ENCODE peak calls at places on chromosomes 5 and 9, in four cellular contexts. One of them, this sample, is unnamed.

GRCh38 chr9:107246259-107247254 is 36.5 kb upstream of the RAD23B start:
- DNase-seq in NCI-H1417: no peak
- DNase-seq in stimulated activated CD4-positive, alpha-beta T cell treated with anti-CD3 and anti-CD28 coated beads, Interleukin-12 subunit alpha, Interleukin-12 subunit beta, amount 100 ng/mL, for 24 hours: no peak
- DNase-seq in activated CD4-positive, alpha-beta T cell treated with anti-CD3 and anti-CD28 coated beads, Interleukin-2, amount 50 U/mL, for 24 hours: no peak
- DNase-seq in this sample: peak; percentile 26

GRCh38 chr5:118195215-118195614 is 793.1 kb downstream of the DTWD2 start:
- DNase-seq in NCI-H1417: no peak
- DNase-seq in stimulated activated CD4-positive, alpha-beta T cell treated with anti-CD3 and anti-CD28 coated beads, Interleukin-12 subunit alpha, Interleukin-12 subunit beta, amount 100 ng/mL, for 24 hours: no peak
- DNase-seq in activated CD4-positive, alpha-beta T cell treated with anti-CD3 and anti-CD28 coated beads, Interleukin-2, amount 50 U/mL, for 24 hours: no peak
- DNase-seq in this sample: no peak

GRCh38 chr5:54867310-54867944 is 118.0 kb downstream of the ESM1 start:
- DNase-seq in stimulated activated CD4-positive, alpha-beta T cell treated with anti-CD3 and anti-CD28 coated beads, Interleukin-12 subunit alpha, Interleukin-12 subunit beta, amount 100 ng/mL, for 24 hours: no peak
- DNase-seq in activated CD4-positive, alpha-beta T cell treated with anti-CD3 and anti-CD28 coated beads, Interleukin-2, amount 50 U/mL, for 24 hours: no peak
- DNase-seq in NCI-H1417: peak; percentile 66
- DNase-seq in this sample: peak; percentile 29

GRCh38 chr5:8445139-8445538 is 576.2 kb downstream of the MTRR start:
- DNase-seq in activated CD4-positive, alpha-beta T cell treated with anti-CD3 and anti-CD28 coated beads, Interleukin-2, amount 50 U/mL, for 24 hours: no peak
- DNase-seq in stimulated activated CD4-positive, alpha-beta T cell treated with anti-CD3 and anti-CD28 coated beads, Interleukin-12 subunit alpha, Interleukin-12 subunit beta, amount 100 ng/mL, for 24 hours: no peak
- DNase-seq in NCI-H1417: no peak
- DNase-seq in this sample: no peak

GRCh38 chr5:157471709-157472108 is 11.7 kb downstream of the NIPAL4 start:
- DNase-seq in activated CD4-positive, alpha-beta T cell treated with anti-CD3 and anti-CD28 coated beads, Interleukin-2, amount 50 U/mL, for 24 hours: no peak
- DNase-seq in NCI-H1417: peak; percentile 5
- DNase-seq in stimulated activated CD4-positive, alpha-beta T cell treated with anti-CD3 and anti-CD28 coated beads, Interleukin-12 subunit alpha, Interleukin-12 subunit beta, amount 100 ng/mL, for 24 hours: no peak
- DNase-seq in this sample: no peak

GRCh38 chr9:91146391-91147019 is 215.2 kb downstream of the AUH start:
- DNase-seq in stimulated activated CD4-positive, alpha-beta T cell treated with anti-CD3 and anti-CD28 coated beads, Interleukin-12 subunit alpha, Interleukin-12 subunit beta, amount 100 ng/mL, for 24 hours: no peak
- DNase-seq in activated CD4-positive, alpha-beta T cell treated with anti-CD3 and anti-CD28 coated beads, Interleukin-2, amount 50 U/mL, for 24 hours: no peak
- DNase-seq in NCI-H1417: no peak
- DNase-seq in this sample: no peak

GRCh38 chr5:169763437-169764301 is 126.6 kb downstream of the DOCK2 start:
- DNase-seq in activated CD4-positive, alpha-beta T cell treated with anti-CD3 and anti-CD28 coated beads, Interleukin-2, amount 50 U/mL, for 24 hours: no peak
- DNase-seq in NCI-H1417: no peak
- DNase-seq in stimulated activated CD4-positive, alpha-beta T cell treated with anti-CD3 and anti-CD28 coated beads, Interleukin-12 subunit alpha, Interleukin-12 subunit beta, amount 100 ng/mL, for 24 hours: no peak
- DNase-seq in this sample: no peak

GRCh38 chr5:80797428-80798024 is 142.7 kb upstream of the DHFR start:
- DNase-seq in NCI-H1417: no peak
- DNase-seq in activated CD4-positive, alpha-beta T cell treated with anti-CD3 and anti-CD28 coated beads, Interleukin-2, amount 50 U/mL, for 24 hours: no peak
- DNase-seq in stimulated activated CD4-positive, alpha-beta T cell treated with anti-CD3 and anti-CD28 coated beads, Interleukin-12 subunit alpha, Interleukin-12 subunit beta, amount 100 ng/mL, for 24 hours: no peak
- DNase-seq in this sample: no peak

GRCh38 chr9:114091711-114092110 is 7.4 kb downstream of the KIF12 start:
- DNase-seq in stimulated activated CD4-positive, alpha-beta T cell treated with anti-CD3 and anti-CD28 coated beads, Interleukin-12 subunit alpha, Interleukin-12 subunit beta, amount 100 ng/mL, for 24 hours: no peak
- DNase-seq in NCI-H1417: no peak
- DNase-seq in activated CD4-positive, alpha-beta T cell treated with anti-CD3 and anti-CD28 coated beads, Interleukin-2, amount 50 U/mL, for 24 hours: no peak
- DNase-seq in this sample: no peak

GRCh38 chr5:61910771-61911170 is 395.2 kb upstream of the KIF2A start:
- DNase-seq in stimulated activated CD4-positive, alpha-beta T cell treated with anti-CD3 and anti-CD28 coated beads, Interleukin-12 subunit alpha, Interleukin-12 subunit beta, amount 100 ng/mL, for 24 hours: no peak
- DNase-seq in activated CD4-positive, alpha-beta T cell treated with anti-CD3 and anti-CD28 coated beads, Interleukin-2, amount 50 U/mL, for 24 hours: no peak
- DNase-seq in NCI-H1417: no peak
- DNase-seq in this sample: no peak

GRCh38 chr5:160852049-160852448 is at the start of gene ATP10B:
- DNase-seq in NCI-H1417: no peak
- DNase-seq in activated CD4-positive, alpha-beta T cell treated with anti-CD3 and anti-CD28 coated beads, Interleukin-2, amount 50 U/mL, for 24 hours: no peak
- DNase-seq in stimulated activated CD4-positive, alpha-beta T cell treated with anti-CD3 and anti-CD28 coated beads, Interleukin-12 subunit alpha, Interleukin-12 subunit beta, amount 100 ng/mL, for 24 hours: no peak
- DNase-seq in this sample: no peak

GRCh38 chr9:68653141-68653595 is 51.9 kb upstream of the PIP5K1B start:
- DNase-seq in NCI-H1417: no peak
- DNase-seq in stimulated activated CD4-positive, alpha-beta T cell treated with anti-CD3 and anti-CD28 coated beads, Interleukin-12 subunit alpha, Interleukin-12 subunit beta, amount 100 ng/mL, for 24 hours: no peak
- DNase-seq in activated CD4-positive, alpha-beta T cell treated with anti-CD3 and anti-CD28 coated beads, Interleukin-2, amount 50 U/mL, for 24 hours: peak; percentile 23
- DNase-seq in this sample: no peak

GRCh38 chr5:135008556-135008955 is 25.5 kb downstream of the PITX1 start:
- DNase-seq in stimulated activated CD4-positive, alpha-beta T cell treated with anti-CD3 and anti-CD28 coated beads, Interleukin-12 subunit alpha, Interleukin-12 subunit beta, amount 100 ng/mL, for 24 hours: no peak
- DNase-seq in activated CD4-positive, alpha-beta T cell treated with anti-CD3 and anti-CD28 coated beads, Interleukin-2, amount 50 U/mL, for 24 hours: no peak
- DNase-seq in NCI-H1417: no peak
- DNase-seq in this sample: no peak

This sample was measured in NCI-H146.